ENCODE peak calls at places on chromosomes 16 and 17, in eight cellular contexts. U, T, I, M, W, P, Y and A are unnamed samples.

GRCh38 chr16:87855852-87856715 is 13.2 kb downstream of the SLC7A5 start:
- DNase-seq in T (no peak), U (no peak), M (peak), P (no peak), I (no peak), W (peak), Y (no peak), A (no peak)

GRCh38 chr17:4950757-4951204 is at the start of gene ENO3:
- DNase-seq in W (no peak), U (no peak), M (no peak), T (peak), I (no peak), Y (no peak), P (peak), A (no peak)

GRCh38 chr17:78899361-78900260 is 3.4 kb downstream of the CEP295NL start:
- DNase-seq in T (peak), Y (no peak), I (no peak), U (no peak), W (no peak), P (peak), M (no peak), A (no peak)

GRCh38 chr17:40502716-40503115 is 1.3 kb upstream of the TNS4 start:
- DNase-seq in T (no peak), I (no peak), Y (no peak), P (no peak), W (no peak), M (no peak), U (no peak), A (no peak)

GRCh38 chr17:17042851-17043667 is 802 bp downstream of the MPRIP start:
- DNase-seq in Y (no peak), U (peak), W (peak), I (no peak), M (peak), P (peak), T (peak), A (no peak)

GRCh38 chr17:7294614-7295153 is at the start of gene YBX2:
- DNase-seq in W (peak), Y (no peak), P (peak), T (peak), U (peak), M (peak), I (peak), A (peak)

GRCh38 chr16:74169687-74170522 is 126.7 kb upstream of the PSMD7 start:
- DNase-seq in M (no peak), I (no peak), U (no peak), P (no peak), W (peak), Y (peak), T (no peak), A (no peak)

GRCh38 chr16:23836404-23837291 is 865 bp downstream of the PRKCB start:
- DNase-seq in I (peak), M (peak), U (no peak), W (no peak), T (peak), Y (no peak), P (peak), A (peak)

GRCh38 chr17:70332356-70332755 is 163.0 kb downstream of the KCNJ2 start:
- DNase-seq in T (no peak), Y (no peak), P (no peak), U (no peak), I (no peak), M (no peak), W (no peak), A (no peak)

GRCh38 chr16:5442986-5443385 is 345.4 kb upstream of the EEF2KMT start:
- DNase-seq in M (no peak), U (no peak), W (no peak), I (no peak), Y (no peak), P (no peak), T (no peak), A (no peak)

GRCh38 chr17:42097691-42098661 is at the start of gene ZNF385C:
- DNase-seq in U (no peak), Y (no peak), T (peak), W (no peak), P (peak), I (no peak), M (no peak), A (peak)

GRCh38 chr17:7655541-7655840 is 4.8 kb downstream of the ATP1B2 start:
- DNase-seq in I (peak), W (no peak), Y (no peak), M (no peak), T (no peak), P (no peak), U (no peak), A (no peak)

GRCh38 chr17:81509687-81510523 is 2.7 kb downstream of the ACTG1 start:
- DNase-seq in U (no peak), P (peak), I (no peak), Y (no peak), T (no peak), M (peak), W (no peak), A (no peak)

GRCh38 chr17:50850640-50851039 is 15.3 kb downstream of the WFIKKN2 start:
- DNase-seq in I (no peak), T (no peak), M (no peak), W (no peak), U (no peak), Y (no peak), P (no peak), A (no peak)

GRCh38 chr17:77441130-77441920 is 300.6 kb downstream of the SEC14L1 start:
- DNase-seq in Y (no peak), M (peak), T (no peak), I (peak), P (no peak), W (no peak), U (no peak), A (peak)

GRCh38 chr17:40645932-40646331 is 1.7 kb downstream of the SMARCE1 start:
- DNase-seq in T (no peak), Y (no peak), M (no peak), I (no peak), U (no peak), W (no peak), P (no peak), A (no peak)

GRCh38 chr17:5809580-5810188 is 225.4 kb upstream of the NLRP1 start:
- DNase-seq in M (no peak), Y (no peak), W (no peak), I (no peak), P (peak), T (peak), U (no peak), A (no peak)

GRCh38 chr17:42891539-42892152 is 9.0 kb upstream of the G6PC1 start:
- DNase-seq in W (peak), T (peak), Y (peak), M (no peak), U (no peak), P (peak), I (no peak), A (no peak)

GRCh38 chr17:16215965-16216316 is 607 bp upstream of the NCOR1 start:
- DNase-seq in P (peak), T (peak), U (no peak), W (no peak), M (no peak), Y (no peak), I (no peak), A (no peak)

GRCh38 chr17:48679385-48680096 is 42.8 kb downstream of the PRAC1 start:
- DNase-seq in Y (no peak), W (no peak), U (no peak), P (peak), I (no peak), M (no peak), T (no peak), A (no peak)

GRCh38 chr17:78825696-78826095 is 14.9 kb downstream of the USP36 start:
- DNase-seq in W (no peak), T (no peak), M (no peak), Y (no peak), P (no peak), I (no peak), U (no peak), A (no peak)

GRCh38 chr16:57723170-57723569 is 12.4 kb upstream of the KATNB1 start:
- DNase-seq in I (no peak), M (no peak), Y (no peak), T (peak), W (no peak), P (peak), U (no peak), A (no peak)

GRCh38 chr16:56246051-56246817 is 54.9 kb downstream of the GNAO1 start:
- DNase-seq in T (peak), I (no peak), W (peak), Y (no peak), P (peak), M (no peak), U (peak), A (no peak)

GRCh38 chr17:7651959-7652658 is 1.4 kb downstream of the ATP1B2 start:
- DNase-seq in M (no peak), U (no peak), Y (no peak), I (no peak), P (peak), W (no peak), T (peak), A (no peak)

GRCh38 chr17:63446981-63447687 is 1.0 kb upstream of the CYB561 start:
- DNase-seq in W (no peak), P (peak), T (peak), I (peak), U (no peak), M (peak), Y (no peak), A (peak)

GRCh38 chr17:42403150-42403549 is 14.9 kb upstream of the STAT3 start:
- DNase-seq in W (no peak), Y (no peak), P (peak), M (no peak), T (peak), I (peak), U (no peak), A (no peak)

GRCh38 chr16:9534759-9535158 is 443.3 kb downstream of the HAPSTR1 start:
- DNase-seq in P (no peak), T (peak), W (no peak), I (no peak), M (no peak), U (no peak), Y (no peak), A (no peak)

GRCh38 chr16:88920618-88921602 is 54.5 kb upstream of the PABPN1L start:
- DNase-seq in U (no peak), M (no peak), T (no peak), Y (peak), W (peak), I (no peak), P (peak), A (peak)

GRCh38 chr17:47733414-47734288 is 615 bp downstream of the TBX21 start:
- DNase-seq in U (peak), Y (no peak), I (no peak), W (no peak), P (peak), M (no peak), T (peak), A (peak)

GRCh38 chr17:75980188-75981018 is 1.4 kb downstream of the TEN1 start:
- DNase-seq in P (no peak), U (no peak), I (no peak), M (no peak), Y (no peak), W (no peak), T (no peak), A (no peak)

GRCh38 chr17:47941998-47942490 is 673 bp downstream of the PNPO start:
- DNase-seq in U (no peak), P (no peak), I (no peak), Y (no peak), W (no peak), T (peak), M (no peak), A (no peak)

GRCh38 chr16:85556456-85557082 is 56.6 kb upstream of the GSE1 start:
- DNase-seq in I (peak), Y (no peak), T (peak), M (peak), W (no peak), P (peak), U (no peak), A (peak)

GRCh38 chr17:14301279-14301760 is 439 bp downstream of the HS3ST3B1 start:
- DNase-seq in P (no peak), I (no peak), M (no peak), W (no peak), Y (no peak), U (no peak), T (peak), A (no peak)

GRCh38 chr17:19254651-19255050 is 17.5 kb downstream of the EPN2 start:
- DNase-seq in T (no peak), Y (no peak), M (no peak), U (no peak), P (no peak), W (no peak), I (no peak), A (no peak)

GRCh38 chr16:69834817-69835477 is 72.8 kb downstream of the WWP2 start:
- DNase-seq in P (no peak), Y (no peak), M (no peak), I (no peak), W (no peak), T (no peak), U (no peak), A (no peak)

GRCh38 chr17:74113952-74114351 is 89.5 kb upstream of the RPL38 start:
- DNase-seq in U (no peak), W (no peak), Y (no peak), M (no peak), P (no peak), T (no peak), I (no peak), A (no peak)

GRCh38 chr17:74113326-74113725 is 90.2 kb upstream of the RPL38 start:
- DNase-seq in I (no peak), U (no peak), T (no peak), M (no peak), W (no peak), Y (no peak), P (no peak), A (no peak)

GRCh38 chr17:74115586-74115985 is 87.9 kb upstream of the RPL38 start:
- DNase-seq in I (no peak), P (no peak), Y (no peak), M (no peak), W (no peak), T (no peak), U (no peak), A (no peak)

GRCh38 chr17:74116087-74116717 is 87.3 kb upstream of the RPL38 start:
- DNase-seq in W (no peak), T (no peak), P (no peak), U (no peak), M (no peak), Y (no peak), I (no peak), A (no peak)

DNA sequence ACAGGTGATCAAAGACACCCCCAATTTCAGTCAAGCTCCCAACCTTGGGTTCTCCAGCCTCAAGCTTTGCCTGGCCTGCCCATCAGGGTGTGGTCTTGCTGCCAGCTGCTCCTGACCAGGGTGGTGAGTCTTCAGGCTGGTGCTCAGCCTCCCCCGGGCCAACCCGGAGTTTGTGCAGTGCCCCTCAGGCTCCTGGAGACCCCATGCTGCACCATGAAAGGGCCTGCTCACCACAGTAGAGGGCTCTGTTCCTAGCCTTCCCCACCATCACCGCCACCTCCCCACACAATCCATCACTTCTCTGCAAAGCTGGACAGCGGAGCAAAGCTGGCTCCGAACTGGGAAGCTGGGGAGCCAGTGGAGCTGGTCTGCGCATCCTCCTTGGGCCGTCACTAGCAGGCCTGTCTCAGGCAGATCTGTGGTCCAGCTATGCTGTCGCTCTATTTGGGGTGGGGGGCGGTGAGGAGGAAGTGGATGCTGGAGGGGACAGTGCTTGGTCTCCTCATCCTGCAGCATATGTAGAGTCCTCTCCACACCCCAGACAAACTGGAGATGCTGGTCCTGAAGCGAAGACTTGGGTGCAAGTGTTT is 88.5 kb upstream of the RPL38 start:
- DNase-seq in M (no peak), W (no peak), I (no peak), U (no peak), T (no peak), Y (no peak), P (no peak), A (no peak)
- TF ChIP-seq CTCF in M (no peak), W (no peak), I (no peak), U (no peak), T (no peak), Y (no peak), P (no peak), A (no peak)

GRCh38 chr17:1769826-1770477 is 8.1 kb downstream of the SERPINF1 start:
- DNase-seq in I (no peak), U (peak), T (peak), P (peak), Y (no peak), M (no peak), W (no peak), A (no peak)
- TF ChIP-seq CTCF in I (no peak), U (no peak), T (no peak), P (no peak), Y (no peak), M (no peak), W (no peak), A (no peak)

GRCh38 chr17:61214753-61215152 is 184.9 kb upstream of the TBX2 start:
- DNase-seq in U (no peak), W (no peak), Y (no peak), M (no peak), T (no peak), P (no peak), I (no peak), A (no peak)

GRCh38 chr17:61218438-61218837 is 181.2 kb upstream of the TBX2 start:
- DNase-seq in P (no peak), T (no peak), I (no peak), W (peak), U (no peak), M (no peak), Y (peak), A (no peak)

GRCh38 chr17:61219460-61219859 is 180.2 kb upstream of the TBX2 start:
- DNase-seq in Y (peak), T (no peak), P (no peak), U (no peak), I (no peak), M (no peak), W (peak), A (no peak)

GRCh38 chr17:61217878-61218437 is 181.7 kb upstream of the TBX2 start:
- DNase-seq in Y (no peak), W (no peak), I (no peak), P (no peak), U (no peak), M (no peak), T (no peak), A (no peak)

GRCh38 chr17:61216066-61216465 is 183.6 kb upstream of the TBX2 start:
- DNase-seq in U (no peak), M (no peak), Y (no peak), W (no peak), I (no peak), P (no peak), T (no peak), A (no peak)
- TF ChIP-seq CTCF in U (no peak), M (no peak), Y (no peak), W (no peak), I (no peak), P (no peak), T (no peak), A (no peak)

GRCh38 chr17:58432806-58433573 is 15.7 kb upstream of the RNF43 start:
- DNase-seq in M (no peak), I (no peak), P (no peak), W (no peak), Y (no peak), T (no peak), U (no peak), A (no peak)
- TF ChIP-seq CTCF in M (no peak), I (peak), P (no peak), W (no peak), Y (no peak), T (peak), U (no peak), A (no peak)

DNA sequence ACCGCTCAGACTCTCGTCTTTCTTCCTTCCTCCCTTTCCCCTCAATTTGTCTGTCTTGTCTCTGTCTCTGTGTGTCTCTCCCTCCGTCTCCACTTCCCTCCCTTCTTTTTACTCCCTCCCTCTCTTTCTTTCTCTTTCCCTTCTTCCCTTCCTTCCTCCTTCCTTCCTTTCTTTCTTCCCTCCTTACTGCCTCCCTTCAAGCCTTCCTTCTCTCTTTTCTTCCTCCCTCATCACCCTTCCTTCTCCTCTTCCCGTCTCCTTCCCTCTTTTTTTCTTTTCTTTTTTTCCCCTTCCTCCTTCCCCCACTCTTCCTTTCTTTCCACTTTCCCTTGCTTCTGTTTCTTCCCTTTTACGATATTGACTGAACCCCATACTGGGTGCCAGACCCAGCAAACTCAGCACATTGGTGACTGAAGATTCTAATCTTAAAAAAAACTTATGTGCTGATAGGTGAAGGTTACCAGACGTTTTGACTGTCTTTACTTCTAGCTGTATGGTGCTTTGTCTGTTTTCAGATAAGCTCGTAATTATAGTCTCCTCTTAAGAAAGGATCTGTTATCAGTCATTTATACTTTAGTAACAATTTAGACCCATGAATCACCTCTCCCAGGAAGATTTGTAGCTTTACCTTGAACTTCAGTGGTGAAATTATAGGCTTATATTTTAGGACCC is 481 bp upstream of the BRD7 start:
- DNase-seq in I (no peak), P (no peak), T (no peak), Y (no peak), M (no peak), W (no peak), U (no peak), A (no peak)
- TF ChIP-seq CTCF in I (no peak), P (no peak), T (no peak), Y (no peak), M (peak), W (no peak), U (no peak), A (no peak)

GRCh38 chr16:73032548-73033270 is 15.2 kb downstream of the ZFHX3 start:
- DNase-seq in Y (no peak), W (no peak), T (peak), P (peak), U (no peak), M (no peak), I (peak), A (no peak)
- TF ChIP-seq CTCF in Y (no peak), W (no peak), T (no peak), P (no peak), U (no peak), M (no peak), I (no peak), A (no peak)

DNA sequence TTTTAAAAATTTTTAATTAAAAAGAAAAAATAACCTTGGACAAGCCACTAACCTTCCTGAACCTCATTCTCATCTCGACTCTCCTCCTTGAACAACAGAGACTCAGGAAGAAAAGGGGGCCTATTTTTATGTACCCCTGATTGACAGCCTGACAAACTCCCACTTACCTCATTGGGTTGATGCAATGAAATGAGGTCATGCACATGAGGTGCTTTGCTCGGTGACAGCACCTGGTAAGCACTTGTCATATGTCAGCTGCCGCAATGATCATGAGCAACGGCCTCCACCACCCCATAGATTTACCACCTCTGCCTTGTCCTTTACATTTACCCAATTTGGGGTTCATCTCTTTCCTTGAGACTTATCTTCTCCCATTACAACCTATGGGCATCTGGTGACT is 66.1 kb upstream of the CLEC3A start:
- DNase-seq in I (no peak), T (no peak), P (no peak), Y (no peak), M (no peak), U (no peak), W (no peak), A (no peak)
- TF ChIP-seq CTCF in I (no peak), T (no peak), P (no peak), Y (no peak), M (no peak), U (no peak), W (no peak), A (no peak)